ENCODE peak calls at places on chromosomes 5 and 9, in nine cellular contexts. Y is Peyer's patch, W is tibial nerve, R is endothelial cell of umbilical vein, L is sigmoid colon, P is esophagus squamous epithelium, V is heart left ventricle, E is stomach, K is A549. G is an unnamed sample.

GRCh38 chr5:103800728-103801127 is 238.1 kb upstream of the NUDT12 start:
- DNase-seq in R (no peak), W (no peak), L (no peak), P (no peak), E (no peak), Y (no peak), K (no peak), V (no peak), G (no peak)

GRCh38 chr9:89701221-89701798 is 96.5 kb downstream of the GADD45G start:
- DNase-seq in V (no peak), P (no peak), Y (peak), K (no peak), W (no peak), R (no peak), E (no peak), L (no peak), G (no peak)

GRCh38 chr5:33229216-33229615 is 211.5 kb upstream of the TARS1 start:
- DNase-seq in R (no peak), W (no peak), L (no peak), P (no peak), K (no peak), V (no peak), E (no peak), Y (no peak), G (no peak)

GRCh38 chr5:173296737-173297676 is 31.2 kb downstream of the STC2 start:
- DNase-seq in E (no peak), L (no peak), K (no peak), P (no peak), V (no peak), Y (no peak), W (no peak), R (no peak), G (no peak)

GRCh38 chr5:135246923-135247795 is 151.9 kb downstream of the MACROH2A1 start:
- DNase-seq in W (no peak), E (peak), K (peak), Y (peak), P (no peak), V (no peak), R (peak), L (peak), G (peak)

GRCh38 chr5:132417010-132417439 is 47.5 kb downstream of the SLC22A5 start:
- DNase-seq in K (no peak), Y (no peak), L (peak), V (peak), P (no peak), E (no peak), R (no peak), W (no peak), G (no peak)

GRCh38 chr5:104628906-104629305 is 1066.3 kb upstream of the NUDT12 start:
- DNase-seq in L (no peak), R (no peak), P (no peak), E (no peak), W (no peak), V (no peak), K (no peak), Y (no peak), G (no peak)

GRCh38 chr9:114034663-114035062 is 43.4 kb downstream of the AMBP start:
- DNase-seq in K (no peak), E (no peak), L (peak), Y (peak), P (no peak), W (no peak), V (no peak), R (no peak), G (no peak)

GRCh38 chr5:176371621-176372539 is 6.6 kb downstream of the ARL10 start:
- DNase-seq in W (no peak), K (no peak), L (peak), E (no peak), Y (peak), R (no peak), P (no peak), V (no peak), G (no peak)

GRCh38 chr5:10913846-10914245 is 152.8 kb upstream of the DAP start:
- DNase-seq in K (peak), R (no peak), W (no peak), Y (no peak), V (no peak), P (no peak), L (no peak), E (no peak), G (no peak)

GRCh38 chr5:146451411-146451810 is 4.3 kb downstream of the TCERG1 start:
- DNase-seq in V (no peak), R (no peak), L (no peak), W (no peak), K (no peak), Y (no peak), E (no peak), P (no peak), G (no peak)

DNA sequence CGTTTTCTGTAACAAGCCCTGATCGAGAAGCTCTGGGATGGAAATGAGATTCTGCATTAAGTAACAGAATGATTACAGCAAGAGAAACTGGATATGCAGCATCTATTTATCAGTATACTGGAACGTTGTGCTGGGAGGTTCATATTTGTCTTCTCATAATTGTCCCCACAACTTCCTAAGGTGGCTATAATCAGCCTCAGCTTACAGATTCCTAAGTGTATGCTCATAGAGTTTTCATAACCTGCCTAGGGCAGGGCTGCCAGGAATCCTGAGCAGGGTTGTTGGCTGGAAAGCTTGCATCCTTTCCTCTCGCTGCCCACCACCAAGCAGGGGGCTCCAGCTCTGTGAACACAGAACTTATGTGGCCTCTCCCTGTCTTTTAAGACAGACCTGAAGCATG is 70.2 kb downstream of the FNBP1 start:
- DNase-seq in P (no peak), W (no peak), Y (peak), L (peak), R (no peak), K (no peak), E (no peak), V (no peak), G (no peak)
- TF ChIP-seq POLR2A in P (no peak), W (no peak), Y (no peak), L (no peak), R (no peak), K (no peak), E (no peak), V (no peak), G (no peak)

DNA sequence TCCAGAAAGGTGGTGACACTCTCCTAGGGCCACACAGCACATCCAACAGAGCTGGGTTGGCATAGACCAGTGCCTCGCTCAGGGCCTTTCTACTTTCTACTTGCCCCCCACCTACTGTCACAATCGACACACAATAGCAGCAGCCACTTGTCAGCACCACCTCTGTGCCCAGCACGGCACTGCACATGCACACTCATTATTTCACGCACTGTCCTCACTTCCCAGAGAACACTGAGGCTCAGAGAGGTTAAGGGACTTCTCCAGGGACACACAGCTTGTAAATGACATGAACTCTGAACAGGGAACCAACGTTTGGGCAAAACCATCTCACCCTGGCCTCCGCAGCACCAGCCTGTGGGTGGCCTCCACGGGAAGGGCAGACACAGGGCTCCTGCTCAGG is 70.9 kb upstream of the STXBP1 start:
- DNase-seq in E (no peak), K (no peak), R (no peak), V (no peak), Y (no peak), P (no peak), W (no peak), L (no peak), G (no peak)
- H3K4me3 ChIP-seq in E (no peak), K (no peak), R (no peak), V (no peak), Y (no peak), P (no peak), W (no peak), L (no peak), G (no peak)

GRCh38 chr5:96649938-96650540 is 12.1 kb upstream of the CAST start:
- DNase-seq in W (no peak), K (no peak), L (no peak), V (no peak), R (no peak), E (no peak), Y (no peak), P (no peak), G (peak)

GRCh38 chr5:96654209-96654608 is 8.0 kb upstream of the CAST start:
- DNase-seq in R (no peak), E (no peak), L (no peak), K (no peak), P (no peak), V (no peak), W (no peak), Y (no peak), G (no peak)

GRCh38 chr5:96651047-96651446 is 11.1 kb upstream of the CAST start:
- DNase-seq in W (no peak), K (no peak), R (no peak), Y (no peak), L (no peak), P (no peak), E (no peak), V (no peak), G (no peak)

GRCh38 chr5:96652769-96653455 is 9.3 kb upstream of the CAST start:
- DNase-seq in V (no peak), P (no peak), R (peak), K (no peak), Y (no peak), W (no peak), L (no peak), E (no peak), G (no peak)

GRCh38 chr5:96651948-96652753 is 10.0 kb upstream of the CAST start:
- DNase-seq in W (no peak), K (peak), Y (no peak), P (no peak), E (no peak), V (no peak), L (no peak), R (no peak), G (no peak)
- TF ChIP-seq CTCF in W (peak), K (no peak), Y (no peak), P (peak), E (peak), V (no peak), L (no peak), R (peak), G (no peak)

GRCh38 chr5:75358117-75358516 is 21.1 kb downstream of the HMGCR start:
- DNase-seq in Y (no peak), K (no peak), R (no peak), W (no peak), E (no peak), V (no peak), L (no peak), P (no peak), G (no peak)
- TF ChIP-seq POLR2A in Y (no peak), K (no peak), R (no peak), W (no peak), E (no peak), V (no peak), L (no peak), P (no peak), G (no peak)

GRCh38 chr9:118529210-118529609 is 825.0 kb downstream of the TLR4 start:
- DNase-seq in E (no peak), V (no peak), R (peak), L (no peak), W (no peak), K (no peak), P (no peak), Y (no peak), G (no peak)

GRCh38 chr9:118529624-118530214 is 825.5 kb downstream of the TLR4 start:
- DNase-seq in R (no peak), K (no peak), V (no peak), W (no peak), L (no peak), Y (no peak), E (no peak), P (no peak), G (no peak)

GRCh38 chr9:118538981-118539380 is 830.3 kb downstream of the BRINP1 start:
- DNase-seq in P (no peak), V (no peak), R (peak), Y (no peak), L (no peak), K (no peak), W (no peak), E (no peak), G (no peak)

GRCh38 chr9:118533101-118533500 is 828.9 kb downstream of the TLR4 start:
- DNase-seq in V (no peak), Y (no peak), W (no peak), P (no peak), K (no peak), R (peak), E (no peak), L (no peak), G (no peak)

GRCh38 chr9:118533850-118534249 is 829.6 kb downstream of the TLR4 start:
- DNase-seq in R (peak), W (no peak), L (no peak), K (no peak), Y (no peak), P (no peak), V (no peak), E (no peak), G (no peak)
- H3K4me3 ChIP-seq in R (no peak), W (no peak), L (no peak), K (no peak), Y (no peak), P (no peak), V (no peak), E (no peak), G (no peak)

GRCh38 chr5:149450199-149450598 is 71.1 kb upstream of the IL17B start:
- DNase-seq in V (peak), P (no peak), E (peak), K (no peak), R (peak), Y (peak), L (peak), W (no peak), G (no peak)

GRCh38 chr5:149455889-149456409 is 76.9 kb upstream of the IL17B start:
- DNase-seq in E (no peak), R (no peak), L (peak), P (no peak), Y (no peak), V (peak), W (no peak), K (no peak), G (peak)

GRCh38 chr5:149452007-149452664 is 73.0 kb upstream of the IL17B start:
- DNase-seq in K (no peak), R (peak), E (peak), W (no peak), P (no peak), Y (peak), V (peak), L (peak), G (peak)

GRCh38 chr5:149453618-149454415 is 74.7 kb upstream of the IL17B start:
- DNase-seq in L (no peak), Y (no peak), V (no peak), P (no peak), K (no peak), E (no peak), W (no peak), R (no peak), G (no peak)

GRCh38 chr5:149452665-149453617 is 73.8 kb upstream of the IL17B start:
- DNase-seq in R (peak), Y (no peak), K (no peak), L (peak), E (no peak), W (no peak), P (no peak), V (peak), G (no peak)
- TF ChIP-seq CTCF in R (no peak), Y (no peak), K (no peak), L (no peak), E (no peak), W (no peak), P (no peak), V (no peak), G (no peak)

GRCh38 chr9:133718533-133719315 is 19.4 kb downstream of the SARDH start:
- DNase-seq in V (no peak), E (no peak), P (no peak), K (no peak), L (peak), Y (no peak), W (no peak), R (no peak), G (no peak)

GRCh38 chr9:133715295-133715865 is 22.8 kb downstream of the SARDH start:
- DNase-seq in E (no peak), Y (no peak), W (no peak), V (peak), L (peak), P (no peak), R (no peak), K (no peak), G (no peak)

GRCh38 chr9:133715866-133716563 is 22.1 kb downstream of the SARDH start:
- DNase-seq in K (no peak), E (no peak), L (peak), Y (no peak), P (no peak), W (no peak), V (peak), R (no peak), G (no peak)

GRCh38 chr9:133716564-133717112 is 21.5 kb downstream of the SARDH start:
- DNase-seq in P (no peak), L (peak), R (no peak), Y (no peak), V (no peak), E (no peak), K (no peak), W (no peak), G (no peak)

DNA sequence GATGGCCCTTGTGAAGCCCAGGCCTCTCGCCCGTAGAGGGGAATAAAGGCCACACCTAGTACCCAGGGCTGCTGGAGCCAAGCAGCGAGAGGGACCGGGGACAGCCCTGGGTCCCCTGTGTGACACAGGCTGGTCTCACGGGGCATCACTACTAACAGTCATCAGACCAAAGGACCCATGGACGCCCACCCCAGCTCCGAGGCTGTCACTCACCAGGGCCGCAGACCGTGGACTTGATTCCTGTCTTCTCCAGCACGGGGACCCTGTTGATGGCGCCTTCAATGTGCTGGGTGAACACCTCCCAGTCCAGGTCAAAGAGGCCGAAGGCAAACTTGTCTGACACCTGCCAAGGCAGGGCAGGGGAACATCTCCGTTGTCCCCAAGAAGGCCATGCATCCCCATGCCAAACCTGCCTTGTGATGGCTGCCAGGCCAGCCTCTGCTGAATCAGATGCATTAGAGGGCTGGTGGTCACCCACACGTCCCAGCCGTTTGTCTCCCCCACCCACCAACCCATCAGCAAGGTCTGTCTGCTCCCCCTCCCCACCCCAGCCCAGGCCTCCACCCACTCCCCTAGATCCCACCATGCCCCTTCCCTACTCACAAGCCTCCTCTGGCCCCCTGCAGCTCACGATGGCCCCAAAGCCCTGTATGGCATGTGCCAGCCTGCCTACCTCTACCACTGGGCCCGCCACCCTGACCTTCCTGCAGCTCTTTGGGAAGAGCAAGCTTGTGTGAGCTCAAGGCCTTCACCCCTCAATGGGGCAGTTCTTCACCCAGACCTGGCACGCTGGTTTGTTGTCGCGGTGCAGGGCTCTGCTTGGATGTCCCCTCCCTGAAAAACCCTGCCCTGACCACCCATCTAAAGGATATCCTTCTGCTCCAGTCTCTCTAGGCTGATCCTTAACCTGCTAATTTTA is 20.8 kb downstream of the SARDH start:
- DNase-seq in R (no peak), W (no peak), L (peak), P (no peak), K (no peak), E (no peak), Y (no peak), V (no peak), G (no peak)
- TF ChIP-seq POLR2A in R (no peak), W (no peak), L (no peak), P (no peak), K (no peak), E (no peak), Y (no peak), V (no peak), G (no peak)

G was measured in thyroid gland.